ENCODE peak calls at places on chromosomes 2 and 18, in six cellular contexts. J, H, W, B, P and U are unnamed samples.
A peak's percentile ranks its signal among the peaks of the same experiment; 100 is the strongest.

GRCh38 chr2:171042253-171042969 is 113.4 kb downstream of the GORASP2 start:
- DNase-seq in J (no peak), H (no peak), W (no peak), B (no peak), P (no peak), U (no peak)

GRCh38 chr2:35503738-35504160 is 851.8 kb upstream of the CRIM1 start:
- DNase-seq in J (no peak), H (no peak), W (no peak), B (no peak), P (no peak), U (no peak)

GRCh38 chr2:11058129-11058528 is 97.1 kb upstream of the SLC66A3 start:
- DNase-seq in J (no peak), H (no peak), W (no peak), B (no peak), P (no peak), U (no peak)

GRCh38 chr2:46490521-46491141 is 11.3 kb downstream of the TMEM247 start:
- DNase-seq in J (peak; percentile 68), H (no peak), W (no peak), B (no peak), P (no peak), U (no peak)

GRCh38 chr18:812673-813404 is 797 bp upstream of the YES1 start:
- DNase-seq in J (peak; percentile 94), H (peak; percentile 32), W (peak; percentile 59), B (peak; percentile 45), P (peak; percentile 82), U (no peak)

GRCh38 chr18:11905613-11906012 is 2.5 kb downstream of the MPPE1 start:
- DNase-seq in J (no peak), H (no peak), W (no peak), B (no peak), P (no peak), U (no peak)

GRCh38 chr2:176003958-176004357 is 1.9 kb upstream of the LNPK start:
- DNase-seq in J (no peak), H (no peak), W (no peak), B (no peak), P (no peak), U (no peak)

GRCh38 chr18:49920731-49921130 is 107.4 kb upstream of the ACAA2 start:
- DNase-seq in J (no peak), H (no peak), W (no peak), B (no peak), P (no peak), U (no peak)

GRCh38 chr2:236855866-236856855 is 229.5 kb upstream of the COPS8 start:
- DNase-seq in J (no peak), H (no peak), W (peak; percentile 36), B (no peak), P (no peak), U (no peak)